ENCODE peak calls at places on chromosomes 12 and 14, in five cellular contexts. B, S, L, K and C are unnamed samples.

GRCh38 chr12:57631566-57632368 is 1.2 kb downstream of the B4GALNT1 start:
- DNase-seq in B (peak), S (no peak), L (no peak), K (peak), C (no peak)

GRCh38 chr12:116432321-116432750 is 126.8 kb upstream of the MAP1LC3B2 start:
- DNase-seq in B (no peak), S (no peak), L (peak), K (no peak), C (no peak)

GRCh38 chr12:132238487-132239248 is 90.7 kb downstream of the GALNT9 start:
- DNase-seq in B (no peak), S (no peak), L (no peak), K (no peak), C (no peak)

GRCh38 chr12:94603434-94604068 is 46.8 kb downstream of the TMCC3 start:
- DNase-seq in B (peak), S (no peak), L (no peak), K (no peak), C (no peak)

GRCh38 chr12:106113042-106113441 is 25.7 kb downstream of the NUAK1 start:
- DNase-seq in B (no peak), S (no peak), L (no peak), K (no peak), C (no peak)

GRCh38 chr14:72801381-72801812 is 92.5 kb downstream of the DPF3 start:
- DNase-seq in B (no peak), S (no peak), L (no peak), K (no peak), C (no peak)

GRCh38 chr12:47307680-47308399 is 228.1 kb upstream of the AMIGO2 start:
- DNase-seq in B (peak), S (peak), L (no peak), K (no peak), C (peak)

GRCh38 chr12:93957870-93958269 is 190.5 kb upstream of the PLXNC1 start:
- DNase-seq in B (no peak), S (no peak), L (no peak), K (no peak), C (no peak)

GRCh38 chr12:22729898-22730443 is 105.0 kb downstream of the ETNK1 start:
- DNase-seq in B (no peak), S (no peak), L (no peak), K (no peak), C (peak)

GRCh38 chr12:22018860-22019259 is 27.2 kb upstream of the CMAS start:
- DNase-seq in B (no peak), S (no peak), L (peak), K (no peak), C (no peak)

GRCh38 chr12:132414634-132415340 is 75.2 kb upstream of the FBRSL1 start:
- DNase-seq in B (peak), S (peak), L (peak), K (peak), C (peak)

GRCh38 chr14:102699416-102700110 is 77.7 kb upstream of the TRAF3 start:
- DNase-seq in B (no peak), S (no peak), L (no peak), K (no peak), C (no peak)

GRCh38 chr12:20716037-20716436 is 20.9 kb downstream of the SLCO1C1 start:
- DNase-seq in B (peak), S (no peak), L (no peak), K (no peak), C (no peak)

GRCh38 chr12:48852734-48853168 is 788 bp upstream of the DDX23 start:
- DNase-seq in B (peak), S (no peak), L (no peak), K (no peak), C (no peak)